ENCODE peak calls at places on chromosome 18, in five cellular contexts. V is A549, P is GM12878, E is K562, B is HepG2. H is an unnamed sample.
A peak's percentile ranks its signal among the peaks of the same experiment; 100 is the strongest.

GRCh38 chr18:32884543-32884942 is 111.7 kb upstream of the KLHL14 start:
- ATAC-seq in V (no peak), P (peak; percentile 62), E (no peak), B (no peak), H (no peak)

GRCh38 chr18:7334973-7335568 is 104.2 kb downstream of the LRRC30 start:
- ATAC-seq in V (no peak), P (no peak), E (no peak), B (no peak), H (no peak)

GRCh38 chr18:43078485-43079092 is 36.9 kb downstream of the RIT2 start:
- ATAC-seq in V (no peak), P (no peak), E (no peak), B (no peak), H (no peak)

GRCh38 chr18:13453714-13454113 is 235.2 kb downstream of the LDLRAD4 start:
- ATAC-seq in V (no peak), P (no peak), E (no peak), B (no peak), H (no peak)

GRCh38 chr18:12403601-12404506 is 3.9 kb upstream of the PRELID3A start:
- ATAC-seq in V (no peak), P (no peak), E (peak; percentile 75), B (no peak), H (no peak)

GRCh38 chr18:478679-479078 is 21.8 kb downstream of the COLEC12 start:
- ATAC-seq in V (no peak), P (no peak), E (no peak), B (no peak), H (no peak)

GRCh38 chr18:63150942-63151421 is 168.6 kb downstream of the BCL2 start:
- ATAC-seq in V (no peak), P (peak; percentile 35), E (no peak), B (no peak), H (no peak)

GRCh38 chr18:54983041-54983686 is 23.9 kb upstream of the CCDC68 start:
- ATAC-seq in V (peak; percentile 91), P (peak; percentile 86), E (peak; percentile 90), B (peak; percentile 89), H (no peak)

GRCh38 chr18:3269241-3269640 is 7.3 kb downstream of the MYL12B start:
- ATAC-seq in V (no peak), P (no peak), E (peak; percentile 28), B (no peak), H (no peak)

GRCh38 chr18:77119101-77119850 is 13.3 kb downstream of the MBP start:
- ATAC-seq in V (no peak), P (no peak), E (no peak), B (no peak), H (no peak)
- H3K4me1 ChIP-seq in V (peaks cover 19% of the 10 kb centered on the region), P (peaks cover 26% of the 10 kb centered on the region), E (peaks cover 5% of the 10 kb centered on the region), B (peaks cover 40% of the 10 kb centered on the region), H (no peaks in the 10 kb centered on the region)

GRCh38 chr18:22999647-23000046 is 66.5 kb downstream of the RBBP8 start:
- ATAC-seq in V (no peak), P (no peak), E (no peak), B (no peak), H (no peak)

GRCh38 chr18:23003289-23003688 is 70.2 kb downstream of the RBBP8 start:
- ATAC-seq in V (no peak), P (no peak), E (no peak), B (peak; percentile 79), H (no peak)

GRCh38 chr18:22998336-22998735 is 65.2 kb downstream of the RBBP8 start:
- ATAC-seq in V (no peak), P (no peak), E (no peak), B (no peak), H (no peak)

DNA sequence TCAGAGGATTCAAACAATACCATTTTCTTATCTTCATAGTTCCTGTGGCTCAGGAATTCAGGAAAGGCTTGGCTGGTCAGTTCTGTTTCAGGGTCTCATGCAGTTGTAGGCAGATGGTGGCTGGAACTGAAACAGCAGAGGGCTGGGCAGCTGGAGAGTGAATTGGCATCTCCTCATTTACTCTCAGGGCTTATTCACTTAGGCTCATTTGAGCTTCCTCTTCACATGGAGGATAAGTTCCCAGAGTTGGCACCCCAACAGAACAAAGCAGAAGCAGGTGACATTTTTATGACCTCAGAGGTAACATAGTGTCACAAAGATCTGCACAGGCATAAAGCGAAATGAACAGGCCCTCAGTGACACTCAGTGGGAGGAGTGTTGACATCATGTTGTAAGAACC is 66.1 kb downstream of the RBBP8 start:
- ATAC-seq in V (no peak), P (no peak), E (no peak), B (no peak), H (no peak)
- TF ChIP-seq CTCF in V (no peak), P (no peak), E (no peak), B (no peak), H (no peak)

GRCh38 chr18:75154259-75154658 is 54.7 kb downstream of the PTGR3 start:
- ATAC-seq in V (no peak), P (no peak), E (no peak), B (no peak), H (no peak)
- TF ChIP-seq EP300 in V (no peak), P (no peak), E (no peak), B (no peak), H (no peak)

DNA sequence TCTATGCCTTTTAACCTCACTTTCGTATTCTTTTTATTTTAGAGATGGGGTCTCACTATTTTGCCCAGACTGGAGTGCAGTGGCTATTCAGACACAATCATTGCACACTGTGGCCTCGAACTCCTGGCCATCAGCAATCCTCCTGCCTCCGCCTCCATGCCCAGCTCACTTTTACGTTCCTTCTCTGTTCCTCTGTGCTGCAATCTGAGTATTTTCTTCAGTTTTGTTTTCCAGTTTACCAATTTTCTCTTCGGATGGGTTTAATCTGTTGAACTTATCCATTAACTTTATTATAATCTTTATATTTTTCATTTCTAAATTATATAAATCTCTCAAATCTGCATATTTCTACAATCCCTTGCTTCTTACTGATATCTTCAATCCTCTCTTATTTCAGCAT is 38.6 kb downstream of the SIGLEC15 start:
- ATAC-seq in V (no peak), P (no peak), E (no peak), B (no peak), H (no peak)
- H3K4me1 ChIP-seq in V (no peaks in the 10 kb centered on the region), P (no peaks in the 10 kb centered on the region), E (no peaks in the 10 kb centered on the region), B (no peaks in the 10 kb centered on the region), H (no peaks in the 10 kb centered on the region)

GRCh38 chr18:9237982-9238381 is 96.6 kb upstream of the TWSG1 start:
- ATAC-seq in V (no peak), P (no peak), E (no peak), B (no peak), H (no peak)

GRCh38 chr18:9234528-9234927 is 97.9 kb downstream of the ANKRD12 start:
- ATAC-seq in V (no peak), P (no peak), E (no peak), B (no peak), H (no peak)

GRCh38 chr18:9232977-9233376 is 96.4 kb downstream of the ANKRD12 start:
- ATAC-seq in V (no peak), P (no peak), E (no peak), B (no peak), H (no peak)

GRCh38 chr18:9231852-9232476 is 95.4 kb downstream of the ANKRD12 start:
- ATAC-seq in V (no peak), P (no peak), E (no peak), B (no peak), H (no peak)

DNA sequence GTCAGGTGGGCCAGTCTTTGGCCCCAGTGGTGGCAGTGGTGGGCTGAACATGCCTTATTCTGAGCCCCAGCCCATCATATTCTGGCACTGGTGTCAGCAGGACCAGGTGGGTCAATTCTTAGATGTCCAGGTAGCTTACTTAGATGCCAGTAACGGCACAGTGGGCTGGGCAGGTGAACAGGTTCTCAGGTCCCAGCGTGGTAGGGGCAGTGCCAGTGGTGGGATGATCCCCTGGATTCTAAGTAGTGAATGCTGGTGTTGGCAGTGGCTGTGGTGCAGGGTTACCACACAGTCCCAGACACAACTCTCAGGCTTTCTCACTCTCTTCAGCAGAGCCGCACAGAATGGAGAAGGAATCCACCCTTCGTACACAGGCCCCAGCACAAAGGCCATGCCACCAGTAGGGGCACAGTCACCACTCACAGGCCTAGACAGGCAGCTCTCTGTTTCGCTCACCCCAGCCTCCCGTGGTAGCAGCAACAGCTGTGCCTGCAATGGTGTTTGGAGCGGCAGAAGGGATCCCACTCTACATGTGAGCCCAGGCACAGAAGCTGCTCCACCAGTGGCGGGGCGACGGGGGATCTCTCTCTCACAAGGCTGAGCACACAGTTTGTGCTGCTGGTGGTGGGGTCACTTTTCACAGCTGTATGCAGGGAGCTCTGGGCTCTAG is 97.3 kb downstream of the ANKRD12 start:
- ATAC-seq in V (no peak), P (no peak), E (no peak), B (peak; percentile 67), H (no peak)
- TF ChIP-seq CTCF in V (no peak), P (no peak), E (no peak), B (no peak), H (no peak)

GRCh38 chr18:35510071-35511010 is 12.6 kb upstream of the INO80C start:
- ATAC-seq in V (no peak), P (no peak), E (no peak), B (no peak), H (no peak)

GRCh38 chr18:35508030-35508429 is 10.3 kb upstream of the INO80C start:
- ATAC-seq in V (no peak), P (no peak), E (peak; percentile 37), B (peak; percentile 70), H (no peak)

GRCh38 chr18:35507192-35507591 is 9.4 kb upstream of the INO80C start:
- ATAC-seq in V (no peak), P (no peak), E (peak; percentile 7), B (peak; percentile 17), H (no peak)

GRCh38 chr18:35507623-35508022 is 9.9 kb upstream of the INO80C start:
- ATAC-seq in V (no peak), P (no peak), E (peak; percentile 51), B (no peak), H (no peak)

GRCh38 chr18:35508746-35509338 is 11.1 kb upstream of the INO80C start:
- ATAC-seq in V (no peak), P (no peak), E (no peak), B (no peak), H (no peak)
- TF ChIP-seq EP300 in V (no peak), P (no peak), E (no peak), B (no peak), H (no peak)

DNA sequence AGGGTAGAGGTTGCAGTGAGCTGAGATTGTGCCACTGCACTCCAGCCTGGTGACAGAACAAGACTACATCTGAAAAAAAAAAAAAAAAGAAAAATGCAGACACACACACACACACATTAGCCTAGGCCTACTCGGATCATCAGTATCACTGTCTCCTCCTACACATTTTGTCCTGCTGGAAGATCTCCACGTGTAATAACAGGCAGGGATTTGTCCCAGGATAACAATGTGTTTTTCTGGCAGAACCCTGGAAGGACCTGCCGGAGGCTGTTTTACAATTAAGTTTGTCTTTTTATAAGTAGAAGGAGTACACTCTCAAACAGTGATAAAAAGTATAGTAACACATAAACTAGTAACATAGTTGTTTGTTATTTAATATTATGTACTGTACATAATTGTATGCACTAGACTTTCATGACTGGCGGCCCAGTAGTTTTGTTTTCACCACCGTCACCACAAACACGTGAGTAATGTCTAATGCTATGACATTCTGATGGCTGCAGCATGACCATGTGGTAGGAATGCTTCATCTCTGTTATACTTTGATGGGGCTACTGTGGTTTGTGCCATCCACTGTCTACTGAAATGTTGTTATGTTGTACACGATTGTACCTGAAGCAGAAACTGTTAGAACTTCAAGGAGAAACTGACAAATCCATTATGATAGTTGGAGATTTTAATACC is 130.6 kb downstream of the ATP9B start:
- ATAC-seq in V (no peak), P (peak; percentile 36), E (no peak), B (no peak), H (no peak)
- H3K4me1 ChIP-seq in V (no peaks in the 10 kb centered on the region), P (no peaks in the 10 kb centered on the region), E (no peaks in the 10 kb centered on the region), B (no peaks in the 10 kb centered on the region), H (no peaks in the 10 kb centered on the region)